ENCODE peak calls at places on chromosomes 13 and 19, in five cellular contexts. M is stimulated activated CD8-positive, alpha-beta memory T cell treated with anti-CD3 and anti-CD28 coated beads, Interleukin-15, amount 100 ng/mL, for 4 hours; Y is A549; Z is osteocyte; N is T follicular helper cell. P is an unnamed sample.

GRCh38 chr13:65977525-65977924 is 1252.6 kb downstream of the PCDH9 start:
- DNase-seq in Z (no peak), N (no peak), M (no peak), Y (no peak), P (no peak)

GRCh38 chr19:45814166-45814780 is 835 bp downstream of the RSPH6A start:
- DNase-seq in M (no peak), Y (no peak), N (no peak), Z (no peak), P (no peak)

GRCh38 chr13:34065915-34066314 is 248.0 kb downstream of the RFC3 start:
- DNase-seq in N (no peak), Y (no peak), M (no peak), Z (no peak), P (no peak)

GRCh38 chr19:383922-384800 is 24.8 kb downstream of the C2CD4C start:
- DNase-seq in M (no peak), Y (no peak), N (no peak), Z (no peak), P (peak)

GRCh38 chr19:5001547-5002131 is 32.7 kb downstream of the KDM4B start:
- DNase-seq in Y (peak), Z (no peak), N (no peak), M (no peak), P (peak)

GRCh38 chr13:111031531-111031961 is 83.6 kb upstream of the ARHGEF7 start:
- DNase-seq in M (no peak), Z (no peak), Y (no peak), N (no peak), P (no peak)

GRCh38 chr13:109859898-109860297 is 73.5 kb upstream of the IRS2 start:
- DNase-seq in Y (no peak), Z (no peak), M (no peak), N (no peak), P (no peak)

GRCh38 chr19:10655457-10656312 is 1.5 kb downstream of the ILF3 start:
- DNase-seq in Z (no peak), M (no peak), N (no peak), Y (no peak), P (no peak)

GRCh38 chr19:29845576-29846176 is 33.9 kb downstream of the CCNE1 start:
- DNase-seq in Z (no peak), M (no peak), Y (peak), N (no peak), P (peak)

GRCh38 chr19:2129486-2129885 is 21.9 kb downstream of the AP3D1 start:
- DNase-seq in N (no peak), Y (no peak), Z (no peak), M (no peak), P (no peak)

GRCh38 chr13:51453308-51453958 is 597 bp upstream of the INTS6 start:
- DNase-seq in M (peak), N (peak), Y (peak), Z (no peak), P (peak)

GRCh38 chr19:7605490-7606222 is 10.0 kb downstream of the CAMSAP3 start:
- DNase-seq in N (no peak), Y (no peak), M (no peak), Z (no peak), P (peak)

GRCh38 chr19:6590458-6591319 is at the start of gene CD70:
- DNase-seq in M (no peak), Z (no peak), Y (peak), N (no peak), P (no peak)

GRCh38 chr13:61770697-61771096 is 355.0 kb upstream of the PCDH20 start:
- DNase-seq in M (no peak), N (no peak), Z (no peak), Y (no peak), P (no peak)

GRCh38 chr13:46639033-46639981 is 86.3 kb downstream of the LRCH1 start:
- DNase-seq in M (no peak), N (no peak), Z (no peak), Y (no peak), P (no peak)

GRCh38 chr13:59755647-59756290 is 408.0 kb downstream of the DIAPH3 start:
- DNase-seq in N (no peak), Z (no peak), Y (no peak), M (no peak), P (no peak)

GRCh38 chr19:48858984-48859710 is 9.3 kb downstream of the PLEKHA4 start:
- DNase-seq in Z (no peak), Y (no peak), M (peak), N (peak), P (peak)

GRCh38 chr19:19628499-19629134 is 597 bp upstream of the LPAR2 start:
- DNase-seq in Z (no peak), Y (no peak), M (no peak), N (peak), P (no peak)

GRCh38 chr13:114115191-114115671 is 17.2 kb downstream of the RASA3 start:
- DNase-seq in Y (no peak), N (no peak), M (no peak), Z (no peak), P (no peak)

GRCh38 chr19:28839455-28839854 is 373.5 kb downstream of the UQCRFS1 start:
- DNase-seq in Z (no peak), Y (no peak), M (no peak), N (no peak), P (no peak)

GRCh38 chr13:51737609-51738008 is 66.4 kb downstream of the DHRS12 start:
- DNase-seq in M (no peak), N (no peak), Y (no peak), Z (no peak), P (no peak)

GRCh38 chr13:46304546-46304945 is 82.5 kb downstream of the RUBCNL start:
- DNase-seq in Y (no peak), Z (no peak), N (no peak), M (no peak), P (no peak)

GRCh38 chr19:28196961-28197360 is 1016.0 kb downstream of the UQCRFS1 start:
- DNase-seq in Y (no peak), M (no peak), Z (no peak), N (no peak), P (no peak)

GRCh38 chr13:49185264-49185663 is 34.9 kb upstream of the MLNR start:
- DNase-seq in M (no peak), Z (no peak), N (no peak), Y (no peak), P (no peak)

GRCh38 chr19:32924200-32924599 is 47.6 kb downstream of the CEP89 start:
- DNase-seq in Y (no peak), M (no peak), Z (no peak), N (no peak), P (no peak)

GRCh38 chr13:102724923-102725322 is 30.1 kb upstream of the METTL21C start:
- DNase-seq in Z (no peak), M (no peak), N (no peak), Y (peak), P (peak)

GRCh38 chr13:22569830-22570229 is 610.9 kb upstream of the SGCG start:
- DNase-seq in N (no peak), Z (no peak), M (no peak), Y (no peak), P (no peak)

GRCh38 chr19:49580264-49581006 is at the start of gene NOSIP:
- DNase-seq in M (peak), Y (peak), Z (peak), N (peak), P (peak)

GRCh38 chr13:69020120-69020519 is 1087.5 kb upstream of the ATXN8OS start:
- DNase-seq in Z (no peak), M (no peak), N (no peak), Y (no peak), P (no peak)

GRCh38 chr13:33009019-33009418 is 7.2 kb upstream of the KL start:
- DNase-seq in N (no peak), Z (no peak), Y (no peak), M (no peak), P (no peak)

GRCh38 chr13:77506874-77507273 is 28.6 kb upstream of the SCEL start:
- DNase-seq in Z (no peak), N (no peak), M (no peak), Y (no peak), P (no peak)

GRCh38 chr19:13234518-13234917 is 84.3 kb downstream of the IER2 start:
- DNase-seq in N (peak), Y (peak), Z (no peak), M (peak), P (peak)

GRCh38 chr13:27592865-27593264 is 27.5 kb downstream of the LNX2 start:
- DNase-seq in Z (no peak), M (no peak), N (no peak), Y (no peak), P (no peak)

P was measured in HEK293T.